ENCODE peak calls at places on chromosomes 4 and X, in six cellular contexts. Y is CD4-positive, alpha-beta memory T cell; W is MG63; O is right cardiac atrium; Z is right atrium auricular region; H is dorsolateral prefrontal cortex. S is an unnamed sample. For H3K27me3, the result is how much of the 10 kb centered on the place peaks cover.

GRCh38 chrX:112218388-112218787 is 135.8 kb upstream of the TRPC5 start:
- DNase-seq in Y (no peak), W (no peak), O (no peak), Z (no peak), H (no peak), S (no peak)

GRCh38 chr4:42627887-42628646 is 28.8 kb downstream of the ATP8A1 start:
- DNase-seq in Y (peak), W (no peak), O (peak), Z (peak), H (peak), S (peak)

GRCh38 chrX:74535633-74536141 is 78.7 kb downstream of the RLIM start:
- DNase-seq in Y (peak), W (peak), O (peak), Z (peak), H (peak), S (peak)

GRCh38 chr4:87409420-87409939 is 12.9 kb upstream of the NUDT9 start:
- DNase-seq in Y (no peak), W (no peak), O (no peak), Z (no peak), H (no peak), S (no peak)

GRCh38 chr4:15434086-15434485 is 6.3 kb downstream of the C1QTNF7 start:
- DNase-seq in Y (no peak), W (no peak), O (no peak), Z (no peak), H (no peak), S (no peak)

GRCh38 chr4:144906181-144906895 is 191.7 kb downstream of the ANAPC10 start:
- DNase-seq in Y (no peak), W (peak), O (no peak), Z (no peak), H (no peak), S (peak)

GRCh38 chrX:637660-638481 is 7.3 kb downstream of the SHOX start:
- DNase-seq in Y (no peak), W (no peak), O (no peak), Z (no peak), H (no peak), S (no peak)

GRCh38 chrX:44675364-44676024 is 132.8 kb upstream of the FUNDC1 start:
- DNase-seq in Y (no peak), W (peak), O (peak), Z (no peak), H (peak), S (no peak)

GRCh38 chr4:18366762-18367358 is 345.3 kb upstream of the LCORL start:
- DNase-seq in Y (peak), W (no peak), O (no peak), Z (no peak), H (no peak), S (peak)

GRCh38 chrX:35890699-35891098 is 28.8 kb upstream of the CFAP47 start:
- DNase-seq in Y (no peak), W (peak), O (no peak), Z (no peak), H (no peak), S (no peak)

GRCh38 chr4:139575072-139575471 is 19.1 kb upstream of the SETD7 start:
- DNase-seq in Y (no peak), W (no peak), O (no peak), Z (no peak), H (no peak), S (no peak)

GRCh38 chr4:165331316-165331715 is 3.8 kb downstream of the MSMO1 start:
- DNase-seq in Y (no peak), W (no peak), O (no peak), Z (no peak), H (no peak), S (no peak)

GRCh38 chr4:3193531-3194203 is 55.3 kb upstream of the MSANTD1 start:
- DNase-seq in Y (peak), W (no peak), O (no peak), Z (no peak), H (no peak), S (no peak)

GRCh38 chr4:82798168-82799005 is at the start of gene SCD5:
- DNase-seq in Y (peak), W (peak), O (peak), Z (peak), H (peak), S (peak)

GRCh38 chrX:103847174-103847870 is 15.3 kb upstream of the RAB9B start:
- DNase-seq in Y (no peak), W (no peak), O (no peak), Z (no peak), H (no peak), S (no peak)

GRCh38 chrX:79117078-79117477 is 27.4 kb upstream of the GPR174 start:
- DNase-seq in Y (no peak), W (no peak), O (no peak), Z (no peak), H (no peak), S (no peak)
- H3K27me3 ChIP-seq in Y (under half), W (under half), O (under half), Z (under half), H (under half), S (under half)

GRCh38 chr4:48138936-48139335 is 4.9 kb upstream of the TXK start:
- DNase-seq in Y (peak), W (no peak), O (no peak), Z (no peak), H (no peak), S (peak)
- H3K4me3 ChIP-seq in Y (peak), W (no peak), O (no peak), Z (no peak), H (no peak), S (no peak)

DNA sequence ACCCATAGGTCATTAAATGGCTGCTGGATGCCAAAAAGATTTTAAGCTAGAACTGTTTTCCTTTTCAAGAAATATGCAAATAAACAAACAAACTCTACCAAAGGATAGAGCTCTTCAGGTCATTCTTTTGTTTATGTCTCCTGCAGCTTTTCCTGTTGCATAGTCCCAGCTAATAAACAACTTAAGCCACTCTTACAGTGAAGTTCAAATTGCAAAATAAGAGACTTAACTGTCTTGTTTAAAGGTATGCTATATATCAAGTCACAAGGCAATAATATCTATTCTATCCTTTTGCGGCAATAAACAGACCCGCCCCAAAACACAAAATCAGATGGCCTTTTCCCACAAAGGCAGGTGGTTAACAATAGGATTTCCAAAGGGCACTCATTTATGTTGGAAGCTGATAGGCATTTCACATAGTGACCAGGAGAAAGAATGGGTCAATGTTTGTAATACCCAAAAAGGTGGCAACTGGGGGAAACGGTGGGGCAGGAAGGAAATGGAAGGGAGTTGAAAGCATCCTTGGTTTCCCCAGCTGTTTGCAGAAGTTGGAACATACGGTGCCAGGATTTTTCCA is 15.3 kb downstream of the HAND2 start:
- DNase-seq in Y (no peak), W (no peak), O (no peak), Z (no peak), H (no peak), S (no peak)
- H3K27me3 ChIP-seq in Y (half or more), W (under half), O (under half), Z (under half), H (half or more), S (under half)

GRCh38 chrX:19617550-19617949 is 102.2 kb upstream of the MAP3K15 start:
- DNase-seq in Y (no peak), W (no peak), O (no peak), Z (no peak), H (no peak), S (no peak)

GRCh38 chrX:19611636-19612376 is 96.5 kb upstream of the MAP3K15 start:
- DNase-seq in Y (no peak), W (no peak), O (no peak), Z (no peak), H (no peak), S (peak)

GRCh38 chrX:19616016-19616415 is 100.7 kb upstream of the MAP3K15 start:
- DNase-seq in Y (no peak), W (no peak), O (no peak), Z (no peak), H (no peak), S (no peak)

GRCh38 chrX:19616959-19617358 is 101.7 kb upstream of the MAP3K15 start:
- DNase-seq in Y (no peak), W (no peak), O (no peak), Z (no peak), H (no peak), S (no peak)

DNA sequence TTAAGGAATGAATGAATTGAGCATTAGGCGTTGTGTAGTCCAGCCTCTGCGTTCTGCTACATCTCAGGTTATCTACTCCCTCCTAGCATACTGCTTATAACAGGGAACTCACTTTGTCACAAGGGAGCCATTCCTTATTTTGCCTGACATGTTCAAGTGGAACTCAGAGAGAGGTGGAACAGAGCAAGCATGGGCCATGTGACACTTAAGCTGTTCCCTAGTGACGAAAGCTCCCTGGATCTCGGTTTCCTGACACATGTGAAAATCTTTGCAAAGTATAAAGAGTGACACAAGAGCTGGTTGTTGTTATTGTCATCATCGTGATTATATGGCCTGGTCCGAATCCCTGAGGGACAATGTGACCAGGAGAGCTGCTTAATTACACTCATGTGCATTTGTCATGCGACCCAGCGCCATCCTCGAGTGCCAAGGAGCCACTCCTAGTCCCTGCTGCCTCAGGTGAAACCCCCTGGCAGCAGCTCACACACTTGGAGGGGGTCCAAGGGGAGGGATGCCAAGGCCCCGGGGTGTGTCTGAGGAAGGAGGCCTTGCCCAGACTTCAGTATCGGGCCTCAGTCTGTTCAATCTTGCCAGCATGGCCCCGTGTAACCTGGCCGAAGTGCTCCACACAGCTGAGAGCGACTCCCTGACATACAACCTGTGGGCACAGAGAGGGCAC is 98.5 kb upstream of the MAP3K15 start:
- DNase-seq in Y (no peak), W (no peak), O (no peak), Z (no peak), H (no peak), S (no peak)
- H3K4me3 ChIP-seq in Y (no peak), W (no peak), O (no peak), Z (no peak), H (no peak), S (no peak)

DNA sequence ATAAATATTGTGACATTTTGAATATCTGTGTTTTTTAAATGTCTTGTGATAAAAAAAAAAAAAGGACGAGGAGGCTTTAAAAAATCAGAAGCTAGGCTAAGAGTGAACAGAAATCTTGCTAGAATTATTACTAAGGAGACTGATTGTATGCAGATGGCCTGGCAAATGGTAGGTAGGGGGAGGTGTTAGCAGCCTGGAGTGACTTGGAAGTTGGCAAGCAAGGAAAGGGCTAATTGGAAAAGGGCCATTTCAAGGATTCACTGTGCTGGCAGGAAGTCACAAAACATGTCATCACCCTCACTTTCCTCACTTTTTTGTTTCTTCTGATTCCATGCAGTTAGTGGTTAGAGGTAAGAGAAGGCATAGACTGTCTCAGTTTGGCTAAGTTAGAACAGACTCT is 646.3 kb upstream of the ACTRT1 start:
- DNase-seq in Y (no peak), W (peak), O (no peak), Z (no peak), H (no peak), S (no peak)
- H3K27me3 ChIP-seq in Y (under half), W (under half), O (under half), Z (under half), H (under half), S (under half)

GRCh38 chrX:76148753-76149152 is 24.1 kb upstream of the PBDC1 start:
- DNase-seq in Y (peak), W (peak), O (no peak), Z (no peak), H (no peak), S (peak)

GRCh38 chrX:76153221-76153620 is 19.6 kb upstream of the PBDC1 start:
- DNase-seq in Y (no peak), W (no peak), O (no peak), Z (no peak), H (no peak), S (no peak)

DNA sequence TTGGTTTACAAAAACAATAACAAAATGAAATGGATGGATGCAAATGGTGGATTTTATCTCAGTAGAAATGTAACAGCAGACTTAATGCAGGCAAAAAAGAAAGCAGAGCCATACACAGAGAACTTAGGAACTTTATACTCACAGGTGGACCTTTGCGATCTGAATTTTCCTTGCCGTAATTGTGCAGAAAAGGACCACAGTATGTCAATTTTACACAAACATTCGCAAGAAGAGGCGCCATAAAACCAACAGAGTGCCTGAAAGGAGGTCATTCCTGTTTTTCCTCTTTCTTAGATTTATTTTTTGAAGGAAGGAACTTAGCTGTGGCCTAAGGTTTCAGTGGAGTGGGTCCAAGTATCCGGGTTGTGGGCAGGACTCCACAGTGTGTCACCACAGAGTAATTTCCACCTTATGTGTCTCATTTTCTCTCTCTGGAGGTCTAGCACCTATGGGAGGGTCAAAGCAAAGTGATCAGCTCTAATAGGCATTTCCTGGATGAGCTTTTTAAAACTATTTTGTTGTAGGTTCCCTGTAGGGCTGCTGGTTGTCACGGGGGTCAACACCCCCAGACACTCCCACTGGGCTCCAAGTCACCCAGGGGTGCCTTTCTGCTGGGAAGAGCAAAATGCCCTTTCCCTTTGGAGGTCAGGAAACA is 24.7 kb upstream of the PBDC1 start:
- DNase-seq in Y (no peak), W (peak), O (no peak), Z (no peak), H (no peak), S (peak)
- H3K4me3 ChIP-seq in Y (peak), W (no peak), O (peak), Z (peak), H (peak), S (peak)

GRCh38 chrX:109624022-109624421 is 950 bp downstream of the KCNE5 start:
- DNase-seq in Y (no peak), W (no peak), O (no peak), Z (no peak), H (peak), S (no peak)

GRCh38 chrX:109624641-109625311 is at the start of gene KCNE5:
- DNase-seq in Y (no peak), W (no peak), O (peak), Z (no peak), H (no peak), S (no peak)

GRCh38 chrX:109614951-109615350 is 10.0 kb downstream of the KCNE5 start:
- DNase-seq in Y (no peak), W (no peak), O (no peak), Z (no peak), H (no peak), S (no peak)

GRCh38 chrX:109622270-109622669 is 2.7 kb downstream of the KCNE5 start:
- DNase-seq in Y (no peak), W (no peak), O (no peak), Z (no peak), H (no peak), S (no peak)

DNA sequence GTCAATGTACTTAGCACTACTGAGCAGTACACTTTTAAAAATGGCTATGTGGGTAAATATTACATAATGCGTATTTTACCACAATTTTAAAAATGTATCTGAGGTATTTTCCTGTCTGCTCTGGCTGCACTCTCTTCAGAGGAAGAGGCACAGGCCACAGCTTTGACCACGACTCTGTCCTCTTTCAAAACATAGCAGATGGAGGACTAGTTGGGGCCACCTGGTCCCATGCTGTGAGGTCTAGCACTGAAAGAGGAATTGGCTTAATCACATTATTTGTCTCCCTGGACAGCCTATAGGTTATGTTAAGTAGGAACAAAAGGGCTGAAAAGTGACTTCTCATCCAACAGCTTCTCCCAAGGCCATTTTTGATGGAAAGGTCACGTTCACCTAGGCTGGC is 5.2 kb downstream of the KCNE5 start:
- DNase-seq in Y (no peak), W (no peak), O (no peak), Z (no peak), H (no peak), S (no peak)
- H3K27me3 ChIP-seq in Y (under half), W (under half), O (under half), Z (under half), H (under half), S (under half)

S was measured in GM06990.